ENCODE peak calls at places on chromosomes 12 and 14, in four cellular contexts. J is H1, F is GM12878, C is HepG2. X is an unnamed sample.

GRCh38 chr14:102893452-102893851 is 29.0 kb upstream of the AMN start:
- DNase-seq in J (no peak), F (peak; percentile 17), C (no peak), X (no peak)

GRCh38 chr12:44930972-44931600 is 55.0 kb upstream of the NELL2 start:
- DNase-seq in J (no peak), F (no peak), C (peak; percentile 49), X (peak; percentile 38)

GRCh38 chr14:90704362-90705051 is 111.7 kb downstream of the TTC7B start:
- DNase-seq in J (no peak), F (no peak), C (no peak), X (no peak)

GRCh38 chr14:105205718-105206208 is 24.7 kb upstream of the NUDT14 start:
- DNase-seq in J (no peak), F (no peak), C (no peak), X (no peak)

GRCh38 chr12:115417610-115418009 is 733.6 kb upstream of the TBX3 start:
- DNase-seq in J (no peak), F (no peak), C (no peak), X (no peak)

GRCh38 chr14:68684466-68685418 is 108.1 kb downstream of the ZFP36L1 start:
- DNase-seq in J (no peak), F (no peak), C (no peak), X (no peak)

GRCh38 chr12:59719701-59720100 is 123.9 kb downstream of the SLC16A7 start:
- DNase-seq in J (no peak), F (no peak), C (no peak), X (no peak)

GRCh38 chr14:89302396-89302950 is 114.6 kb downstream of the FOXN3 start:
- DNase-seq in J (no peak), F (no peak), C (no peak), X (no peak)

GRCh38 chr14:28577711-28578131 is 188.9 kb upstream of the FOXG1 start:
- DNase-seq in J (no peak), F (no peak), C (no peak), X (no peak)

GRCh38 chr12:91912178-91912577 is 233.5 kb downstream of the BTG1 start:
- DNase-seq in J (no peak), F (no peak), C (no peak), X (no peak)

GRCh38 chr12:108816652-108817335 is 40.6 kb downstream of the SSH1 start:
- DNase-seq in J (no peak), F (no peak), C (no peak), X (no peak)

GRCh38 chr12:87820524-87821194 is 208.5 kb downstream of the C12orf50 start:
- DNase-seq in J (no peak), F (no peak), C (no peak), X (no peak)

GRCh38 chr14:44609201-44609600 is 102.1 kb upstream of the FSCB start:
- DNase-seq in J (no peak), F (no peak), C (no peak), X (no peak)

GRCh38 chr14:44607701-44608100 is 100.6 kb upstream of the FSCB start:
- DNase-seq in J (no peak), F (no peak), C (no peak), X (no peak)

GRCh38 chr14:44612002-44612401 is 104.9 kb upstream of the FSCB start:
- DNase-seq in J (no peak), F (no peak), C (no peak), X (no peak)

GRCh38 chr14:44616204-44616603 is 109.1 kb upstream of the FSCB start:
- DNase-seq in J (no peak), F (no peak), C (no peak), X (no peak)

GRCh38 chr14:44613061-44613712 is 106.1 kb upstream of the FSCB start:
- DNase-seq in J (no peak), F (no peak), C (no peak), X (no peak)
- TF ChIP-seq SUZ12 in J (no peak), F (no peak), C (no peak), X (no peak)

DNA sequence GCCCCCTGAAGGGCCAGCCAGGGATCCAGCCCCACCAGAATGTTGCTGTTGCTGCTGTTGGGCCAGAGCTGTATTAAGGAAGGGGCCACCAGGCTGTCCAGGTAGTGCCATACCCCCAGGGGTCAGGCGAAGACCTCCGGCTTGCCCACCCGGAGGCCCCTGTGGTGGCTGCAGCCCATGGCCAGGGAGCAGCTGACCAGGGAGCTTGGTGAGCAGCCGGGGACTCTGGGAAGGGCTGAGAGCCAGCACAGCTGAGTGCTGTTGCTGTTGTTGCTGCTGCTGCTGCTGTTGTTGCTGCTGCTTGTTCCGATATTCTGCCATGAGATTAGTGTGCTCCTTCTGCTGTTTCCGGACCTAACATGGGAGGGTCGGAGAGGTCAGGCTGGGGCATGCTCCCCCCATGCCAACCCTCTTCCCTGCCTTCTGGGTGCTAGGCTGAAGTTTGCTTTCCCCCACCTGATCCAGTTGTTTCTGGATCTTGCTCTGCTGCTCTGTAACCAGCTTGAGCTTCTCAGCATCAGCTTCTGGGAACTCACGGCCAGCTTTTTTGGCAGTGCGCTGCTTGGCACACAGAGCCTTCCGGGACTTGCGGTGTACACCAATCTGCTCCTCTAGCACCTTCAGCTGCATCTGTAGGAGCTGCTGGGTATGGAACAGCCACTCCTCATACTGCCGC is 15.2 kb upstream of the PRKAG1 start:
- DNase-seq in J (no peak), F (no peak), C (no peak), X (no peak)
- H3K36me3 ChIP-seq in J (peaks cover 67% of the 10 kb centered on the region), F (peaks cover 48% of the 10 kb centered on the region), C (peaks cover 85% of the 10 kb centered on the region), X (peaks cover 97% of the 10 kb centered on the region)

DNA sequence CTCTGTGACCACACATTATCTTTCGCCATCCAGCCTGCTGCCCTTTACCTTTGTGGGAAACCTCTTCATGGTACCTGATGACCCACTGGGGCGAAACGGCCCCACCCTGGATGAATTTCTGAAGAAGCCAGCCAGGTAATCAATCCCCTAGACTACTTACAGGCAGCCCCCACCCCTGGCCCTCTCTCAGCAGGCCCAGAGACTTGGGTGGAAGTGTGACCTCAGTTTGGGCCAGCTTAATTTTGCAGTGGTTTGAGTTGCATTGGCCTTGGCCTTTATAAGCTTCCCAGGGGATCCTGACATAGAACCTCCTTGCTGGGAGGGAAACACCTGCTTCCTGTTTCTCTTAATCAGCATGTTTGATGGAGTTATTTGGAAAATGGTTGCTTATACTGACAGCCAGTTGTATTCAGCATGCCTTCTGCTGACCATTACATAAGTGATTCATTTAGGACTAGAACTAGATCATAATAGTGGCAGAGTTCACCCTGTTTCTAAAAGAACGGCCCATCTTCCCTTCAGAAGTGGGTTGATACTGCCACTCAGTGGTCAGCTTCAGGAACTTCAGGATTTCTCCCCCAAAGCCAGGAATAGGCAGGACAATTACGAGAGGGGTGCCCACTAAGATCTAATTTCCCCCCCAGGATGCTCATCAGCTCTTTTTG is 6.1 kb downstream of the SDR39U1 start:
- DNase-seq in J (no peak), F (no peak), C (peak; percentile 83), X (peak; percentile 16)
- TF ChIP-seq ZNF274 in J (no peak), F (no peak), C (no peak), X (no peak)

GRCh38 chr12:96176575-96176974 is 17.6 kb upstream of the ELK3 start:
- DNase-seq in J (no peak), F (no peak), C (no peak), X (no peak)
- TF ChIP-seq SUZ12 in J (no peak), F (no peak), C (no peak), X (no peak)

GRCh38 chr14:100267990-100268389 is 29.0 kb downstream of the YY1 start:
- DNase-seq in J (no peak), F (no peak), C (no peak), X (no peak)
- H3K36me3 ChIP-seq in J (peaks cover 7% of the 10 kb centered on the region), F (peaks cover 13% of the 10 kb centered on the region), C (peaks cover 45% of the 10 kb centered on the region), X (peaks cover 43% of the 10 kb centered on the region)

DNA sequence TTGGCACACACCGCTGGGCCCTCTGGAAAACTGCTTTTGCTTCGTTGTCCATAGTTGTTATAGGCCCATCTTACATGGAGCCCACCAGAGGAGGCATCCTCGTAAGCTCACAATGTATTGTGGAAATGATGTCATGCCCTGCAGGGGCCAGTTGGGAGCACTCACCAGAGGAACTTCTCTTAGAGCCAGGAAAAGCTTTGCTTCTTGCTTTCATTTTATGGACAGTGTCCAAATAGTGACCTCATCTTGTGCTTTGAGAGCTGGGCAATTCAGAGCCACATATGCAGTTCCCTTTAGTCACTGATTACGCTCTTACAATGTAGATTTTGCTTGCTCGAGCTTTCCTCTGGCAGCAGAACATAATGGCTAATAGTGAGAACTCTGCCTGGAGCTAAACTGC is 275.6 kb downstream of the AACS start:
- DNase-seq in J (no peak), F (no peak), C (peak; percentile 3), X (no peak)
- TF ChIP-seq ZNF274 in J (no peak), F (no peak), C (no peak), X (no peak)

GRCh38 chr12:12717586-12718381 is 616 bp downstream of the CDKN1B start:
- DNase-seq in J (no peak), F (no peak), C (no peak), X (no peak)
- TF ChIP-seq SUZ12 in J (no peak), F (no peak), C (no peak), X (no peak)